ENCODE peak calls at places on chromosomes 7 and 10, in six cellular contexts. V is thoracic aorta, Z is uterus, W is stomach, L is Peyer's patch, J is heart left ventricle. X is an unnamed sample. For H3K9me3, the result is how much of the 10 kb centered on the place peaks cover.

GRCh38 chr10:5399332-5399731 is 5.3 kb downstream of the TUBAL3 start:
- DNase-seq in W (no peak), L (no peak), J (no peak), V (no peak), Z (no peak), X (no peak)

GRCh38 chr10:120732067-120732466 is 119.1 kb upstream of the WDR11 start:
- DNase-seq in W (no peak), J (no peak), V (no peak), Z (no peak), L (no peak), X (no peak)

GRCh38 chr10:52740913-52741675 is 31.5 kb downstream of the MBL2 start:
- DNase-seq in W (peak), Z (no peak), J (no peak), L (no peak), V (no peak), X (no peak)

GRCh38 chr7:110010379-110010778 is 1080.5 kb upstream of the LRRN3 start:
- DNase-seq in Z (no peak), J (no peak), W (no peak), V (no peak), L (no peak), X (no peak)

GRCh38 chr7:32221756-32222155 is 151.5 kb upstream of the PDE1C start:
- DNase-seq in W (no peak), V (no peak), Z (no peak), L (no peak), J (no peak), X (no peak)

GRCh38 chr10:6473901-6474370 is 106.1 kb downstream of the PRKCQ start:
- DNase-seq in W (no peak), V (no peak), Z (no peak), L (no peak), J (no peak), X (no peak)

GRCh38 chr7:143172354-143172753 is 10.9 kb upstream of the TAS2R39 start:
- DNase-seq in L (no peak), J (no peak), Z (peak), W (peak), V (no peak), X (peak)

GRCh38 chr10:5611899-5612680 is 54.3 kb downstream of the ASB13 start:
- DNase-seq in J (no peak), Z (no peak), W (no peak), L (no peak), V (no peak), X (no peak)

GRCh38 chr7:19958309-19958896 is 185.0 kb upstream of the TMEM196 start:
- DNase-seq in W (no peak), Z (no peak), V (no peak), J (no peak), L (no peak), X (no peak)

GRCh38 chr7:19964198-19964597 is 190.8 kb upstream of the TMEM196 start:
- DNase-seq in J (no peak), V (no peak), L (no peak), W (no peak), Z (no peak), X (no peak)

GRCh38 chr7:19963695-19964094 is 190.3 kb upstream of the TMEM196 start:
- DNase-seq in L (no peak), W (no peak), Z (no peak), J (no peak), V (no peak), X (no peak)
- H3K9me3 ChIP-seq in L (under half), W (under half), Z (under half), J (under half), V (under half), X (under half)

DNA sequence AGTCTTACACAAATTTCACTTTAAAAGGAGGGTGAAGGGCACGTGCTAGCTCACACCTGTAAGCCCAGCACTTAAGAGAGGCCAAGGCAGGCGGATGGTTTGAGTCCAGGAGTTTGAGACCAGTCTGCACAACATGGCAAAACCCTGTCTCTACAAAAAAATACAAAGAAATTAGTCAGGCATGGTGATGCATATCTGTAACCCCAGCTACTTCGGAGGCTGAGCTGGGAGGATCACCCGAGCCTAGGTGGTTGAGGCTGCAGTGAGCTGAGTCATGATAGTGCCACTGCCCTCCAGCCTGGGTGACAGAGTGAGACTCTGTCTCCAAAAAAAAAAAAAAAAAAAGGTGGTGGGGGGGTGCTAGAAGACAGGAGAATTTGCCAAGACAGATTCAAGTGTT is 237.3 kb upstream of the KLF14 start:
- DNase-seq in J (no peak), W (no peak), Z (no peak), V (no peak), L (no peak), X (no peak)
- H3K27ac ChIP-seq in J (no peak), W (no peak), Z (peak), V (no peak), L (no peak), X (no peak)

GRCh38 chr7:146235210-146235609 is 118.6 kb downstream of the CNTNAP2 start:
- DNase-seq in W (no peak), J (no peak), Z (no peak), L (no peak), V (no peak), X (no peak)

GRCh38 chr7:146232604-146233003 is 116.0 kb downstream of the CNTNAP2 start:
- DNase-seq in V (no peak), Z (no peak), L (no peak), J (no peak), W (no peak), X (no peak)
- H3K9me3 ChIP-seq in V (under half), Z (under half), L (under half), J (under half), W (under half), X (under half)

DNA sequence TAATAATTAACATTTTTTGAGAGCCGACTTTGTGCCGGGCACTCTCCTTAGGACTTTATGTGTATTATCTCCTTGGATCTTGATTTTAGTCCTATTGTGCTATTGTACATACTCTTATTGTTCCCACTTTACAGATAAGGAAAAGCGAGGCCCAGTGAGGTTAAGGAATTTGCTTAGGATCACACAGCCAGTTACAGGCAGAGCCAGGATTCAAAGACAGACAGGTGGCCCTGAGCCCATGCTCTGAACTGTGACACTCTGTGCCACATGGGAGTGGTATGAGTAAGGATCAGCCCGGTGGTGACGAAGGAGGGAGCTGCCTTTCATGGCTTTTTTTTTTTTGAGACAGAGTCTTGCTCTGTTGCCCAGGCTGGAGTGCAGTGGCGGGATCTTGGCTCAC is 15.8 kb upstream of the GNA12 start:
- DNase-seq in L (no peak), Z (no peak), W (peak), J (no peak), V (no peak), X (no peak)
- H3K27ac ChIP-seq in L (no peak), Z (no peak), W (peak), J (no peak), V (no peak), X (no peak)

DNA sequence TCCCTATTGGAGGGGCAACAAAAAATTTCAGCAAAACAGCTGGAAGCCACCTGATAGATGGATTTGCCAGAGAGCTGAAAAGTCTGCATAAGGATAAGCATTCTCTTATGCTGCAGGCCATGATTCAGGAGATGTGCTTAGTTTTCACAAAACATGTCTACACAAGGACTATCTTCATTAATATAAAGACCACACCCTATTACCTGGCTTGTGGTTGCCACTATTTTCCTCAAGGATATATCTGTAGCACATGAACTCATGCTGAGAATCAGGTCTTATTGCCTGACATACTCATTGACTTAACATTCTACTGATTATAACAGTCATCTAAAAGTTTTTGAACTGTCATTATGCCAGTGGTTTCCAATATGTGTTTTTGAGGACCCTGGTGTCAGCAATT is 7.1 kb upstream of the COL17A1 start:
- DNase-seq in L (no peak), W (no peak), Z (no peak), J (no peak), V (no peak), X (no peak)
- H3K9me3 ChIP-seq in L (under half), W (under half), Z (under half), J (under half), V (under half), X (under half)

GRCh38 chr7:13992621-13992982 is 3.1 kb upstream of the ETV1 start:
- DNase-seq in W (no peak), V (no peak), J (no peak), L (no peak), Z (no peak), X (no peak)
- H3K27ac ChIP-seq in W (peak), V (peak), J (peak), L (no peak), Z (peak), X (no peak)

DNA sequence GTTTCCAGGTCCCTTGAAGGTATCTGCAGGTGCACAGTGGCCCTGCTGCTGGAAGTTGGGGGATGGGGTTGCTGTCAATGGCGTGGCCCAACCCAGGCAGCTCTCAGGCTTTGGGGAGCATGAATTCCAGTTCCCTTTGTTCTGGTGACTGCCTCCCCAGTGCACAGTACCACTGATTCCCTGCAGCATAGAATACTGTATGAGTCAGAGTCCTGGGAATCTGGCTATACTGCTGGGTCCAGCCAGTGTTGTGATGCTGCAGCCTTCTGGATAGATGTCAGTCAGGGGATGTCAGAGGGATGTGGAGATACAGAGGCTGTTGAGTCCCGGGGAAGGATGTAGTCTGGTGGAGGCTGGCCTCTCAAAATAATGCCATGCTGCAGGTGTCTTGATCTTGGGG is 99.3 kb downstream of the LANCL2 start:
- DNase-seq in L (no peak), Z (no peak), W (no peak), J (no peak), V (no peak), X (no peak)
- H3K9me3 ChIP-seq in L (under half), Z (under half), W (under half), J (under half), V (under half), X (under half)

DNA sequence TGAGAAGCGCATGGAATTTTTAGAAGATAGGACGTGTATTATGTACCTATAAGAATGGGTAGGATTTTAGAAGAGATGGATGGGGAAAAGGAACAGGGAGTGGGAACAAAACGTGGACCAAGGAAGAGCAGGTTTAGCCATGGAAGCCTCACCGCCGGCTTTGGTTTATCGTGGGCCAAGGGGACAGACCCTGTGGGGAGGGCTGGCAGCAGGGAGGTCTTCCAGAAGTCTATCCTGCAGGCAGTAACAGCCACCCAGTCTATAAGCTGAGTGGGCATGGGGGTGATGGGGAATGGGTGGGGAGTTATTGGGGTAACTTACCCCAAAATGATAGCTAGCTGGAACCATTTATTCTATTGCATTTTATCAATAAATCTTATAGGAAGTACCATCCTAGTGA is 44.9 kb downstream of the IKZF1 start:
- DNase-seq in J (no peak), V (no peak), L (no peak), Z (no peak), W (no peak), X (no peak)
- H3K27ac ChIP-seq in J (no peak), V (no peak), L (peak), Z (no peak), W (no peak), X (no peak)

DNA sequence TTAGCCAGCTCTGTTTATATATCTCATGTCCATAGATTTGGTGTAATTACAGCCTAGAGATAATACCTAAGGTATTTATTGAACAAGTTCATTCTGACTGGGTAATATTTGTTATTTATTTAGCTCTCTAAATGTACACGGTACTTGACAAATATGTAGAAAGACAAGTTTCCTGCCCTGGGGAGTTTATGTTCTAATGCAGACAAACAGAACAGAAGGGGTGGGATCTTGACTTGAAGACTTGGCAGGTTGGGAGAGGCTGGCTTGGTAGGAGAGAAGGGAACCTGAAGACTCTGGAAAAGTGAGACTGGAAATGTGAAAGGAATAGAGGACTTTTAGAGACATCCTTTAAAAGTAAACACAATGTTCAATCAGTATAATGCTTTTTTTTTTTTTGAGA is 97.7 kb upstream of the CDK6 start:
- DNase-seq in W (no peak), Z (no peak), L (no peak), V (no peak), J (no peak), X (no peak)
- H3K9me3 ChIP-seq in W (under half), Z (under half), L (under half), V (under half), J (under half), X (under half)

X was measured in lung.